ENCODE peak calls at places on chromosomes 6 and 20, in eight cellular contexts. Q is endodermal cell; X is left lung; K is sigmoid colon; Y is brain microvascular endothelial cell; D is tibial nerve; U is CD4-positive, alpha-beta T cell; O is ascending aorta. A is an unnamed sample.

GRCh38 chr6:37004044-37004984 is 1.1 kb upstream of the FGD2 start:
- DNase-seq in Q (peak; percentile 22), X (no peak), K (no peak), Y (no peak), D (no peak), U (no peak), O (no peak), A (no peak)

GRCh38 chr6:125558907-125559306 is 190.5 kb upstream of the HEY2 start:
- DNase-seq in Q (peak; percentile 51), X (no peak), K (no peak), Y (no peak), D (no peak), U (no peak), O (no peak), A (no peak)

GRCh38 chr6:147117580-147117979 is 86.6 kb upstream of the STXBP5 start:
- DNase-seq in Q (no peak), X (no peak), K (no peak), Y (peak; percentile 9), D (no peak), U (no peak), O (no peak), A (no peak)

GRCh38 chr6:49906511-49906910 is 40.2 kb upstream of the CRISP1 start:
- DNase-seq in Q (no peak), X (no peak), K (no peak), Y (no peak), D (no peak), U (no peak), O (no peak), A (no peak)

GRCh38 chr6:41470341-41471063 is 75.7 kb upstream of the FOXP4 start:
- DNase-seq in Q (peak; percentile 84), X (peak; percentile 87), K (peak; percentile 80), Y (peak; percentile 51), D (peak; percentile 45), U (no peak), O (no peak), A (no peak)

GRCh38 chr6:11042750-11043551 is 1.2 kb downstream of the ELOVL2 start:
- DNase-seq in Q (no peak), X (no peak), K (no peak), Y (no peak), D (no peak), U (no peak), O (no peak), A (no peak)

GRCh38 chr6:118618676-118619377 is 32.6 kb downstream of the CEP85L start:
- DNase-seq in Q (peak; percentile 90), X (no peak), K (peak; percentile 69), Y (peak; percentile 40), D (peak; percentile 45), U (peak; percentile 64), O (no peak), A (peak; percentile 33)

GRCh38 chr20:19777311-19777710 is 19.3 kb downstream of the RIN2 start:
- DNase-seq in Q (no peak), X (no peak), K (no peak), Y (no peak), D (no peak), U (no peak), O (no peak), A (no peak)

GRCh38 chr6:75024796-75025195 is 181.1 kb downstream of the COL12A1 start:
- DNase-seq in Q (no peak), X (no peak), K (no peak), Y (no peak), D (no peak), U (no peak), O (no peak), A (no peak)

GRCh38 chr6:25337004-25337403 is 57.8 kb downstream of the CARMIL1 start:
- DNase-seq in Q (no peak), X (no peak), K (no peak), Y (no peak), D (no peak), U (no peak), O (no peak), A (no peak)

GRCh38 chr20:24136659-24137246 is 148.2 kb upstream of the GGTLC1 start:
- DNase-seq in Q (no peak), X (no peak), K (peak; percentile 41), Y (no peak), D (no peak), U (no peak), O (no peak), A (peak; percentile 62)

GRCh38 chr20:33679758-33680485 is 5.7 kb upstream of the NECAB3 start:
- DNase-seq in Q (no peak), X (no peak), K (no peak), Y (no peak), D (no peak), U (no peak), O (no peak), A (no peak)
- H3K27ac ChIP-seq in Q (no peak overlapping the region), X (no peak overlapping the region), K (no peak overlapping the region), Y (no peak overlapping the region), D (no peak overlapping the region), U (no peak overlapping the region), O (peak overlapping the region; percentile 46), A (no peak overlapping the region)

GRCh38 chr6:16769986-16770376 is 8.7 kb upstream of the ATXN1 start:
- DNase-seq in Q (no peak), X (no peak), K (no peak), Y (peak; percentile 87), D (no peak), U (no peak), O (no peak), A (no peak)

GRCh38 chr6:16766836-16767745 is 5.8 kb upstream of the ATXN1 start:
- DNase-seq in Q (no peak), X (no peak), K (no peak), Y (peak; percentile 80), D (no peak), U (no peak), O (no peak), A (no peak)

GRCh38 chr6:16770701-16771569 is 9.7 kb upstream of the ATXN1 start:
- DNase-seq in Q (peak; percentile 92), X (peak; percentile 97), K (peak; percentile 92), Y (peak; percentile 79), D (peak; percentile 52), U (peak; percentile 65), O (peak; percentile 22), A (peak; percentile 69)

GRCh38 chr6:16767765-16768514 is 6.7 kb upstream of the ATXN1 start:
- DNase-seq in Q (no peak), X (no peak), K (no peak), Y (no peak), D (no peak), U (no peak), O (no peak), A (no peak)

DNA sequence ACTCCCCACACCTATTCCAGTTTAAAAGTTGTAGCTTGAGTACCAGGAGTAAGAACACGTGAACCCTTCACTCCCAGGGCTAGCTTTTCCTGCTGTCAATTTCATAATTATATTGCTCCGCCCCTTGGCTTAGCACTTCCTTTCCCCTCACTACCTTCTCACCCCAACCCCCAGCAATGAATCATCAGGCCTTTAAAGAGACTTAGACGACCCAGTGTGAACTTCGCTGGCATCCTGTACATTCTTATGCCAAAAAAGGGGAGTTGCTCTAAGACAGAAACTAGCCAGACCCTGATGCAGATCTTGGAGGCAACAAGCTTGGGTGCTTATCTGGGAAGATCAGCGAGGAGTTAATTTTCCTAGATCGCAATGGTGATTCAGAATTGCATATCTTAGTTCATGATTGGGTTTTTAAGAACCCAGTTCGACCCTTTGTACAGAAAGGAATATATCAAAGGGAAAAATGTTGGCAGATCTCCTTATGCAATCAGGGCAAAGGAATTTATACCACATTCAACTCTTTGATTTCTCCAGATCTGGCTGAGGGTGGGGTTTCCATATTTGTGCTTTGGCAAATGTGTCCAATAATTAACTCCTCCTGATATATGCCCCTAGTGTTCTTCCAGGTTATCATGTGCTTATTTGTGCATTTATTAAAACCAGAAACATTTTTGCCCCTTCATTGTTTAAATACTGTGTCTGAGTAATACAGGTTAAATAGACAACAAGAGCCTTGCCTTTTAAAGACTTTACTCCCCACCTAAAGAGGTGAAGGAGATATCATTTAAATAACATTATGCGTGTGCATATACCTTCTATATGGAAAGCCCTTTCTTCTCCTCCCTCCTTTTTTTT is 8.1 kb upstream of the ATXN1 start:
- DNase-seq in Q (peak; percentile 54), X (no peak), K (peak; percentile 68), Y (peak; percentile 96), D (no peak), U (peak; percentile 48), O (peak; percentile 41), A (peak; percentile 86)
- H3K27ac ChIP-seq in Q (no peak overlapping the region), X (peak overlapping the region; percentile 71), K (peak overlapping the region; percentile 75), Y (peak overlapping the region; percentile 95), D (peak overlapping the region; percentile 46), U (no peak overlapping the region), O (peak overlapping the region; percentile 32), A (no peak overlapping the region)

DNA sequence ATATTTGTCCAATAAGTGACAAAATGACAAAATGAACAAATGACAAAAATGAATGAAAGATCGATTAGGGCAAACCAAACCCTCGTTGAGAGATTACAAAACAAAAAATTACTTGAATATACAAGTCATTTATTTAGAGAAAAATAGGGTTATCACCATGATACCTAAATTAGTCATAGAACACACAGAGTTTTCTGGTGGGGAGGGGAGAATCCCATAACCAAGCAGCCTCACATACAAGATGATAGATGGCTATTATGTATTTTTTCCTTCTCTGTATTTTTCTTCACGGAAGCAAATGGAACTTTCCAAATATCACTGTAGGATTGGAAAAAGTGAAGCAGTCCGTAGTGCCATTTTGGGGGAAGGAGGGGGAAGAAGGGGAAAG is 28.5 kb upstream of the BMP6 start:
- DNase-seq in Q (no peak), X (no peak), K (no peak), Y (peak; percentile 34), D (no peak), U (no peak), O (no peak), A (no peak)
- H3K27ac ChIP-seq in Q (no peak overlapping the region), X (peak overlapping the region; percentile 90), K (no peak overlapping the region), Y (peak overlapping the region; percentile 83), D (peak overlapping the region; percentile 41), U (no peak overlapping the region), O (peak overlapping the region; percentile 61), A (peak overlapping the region; percentile 74)

DNA sequence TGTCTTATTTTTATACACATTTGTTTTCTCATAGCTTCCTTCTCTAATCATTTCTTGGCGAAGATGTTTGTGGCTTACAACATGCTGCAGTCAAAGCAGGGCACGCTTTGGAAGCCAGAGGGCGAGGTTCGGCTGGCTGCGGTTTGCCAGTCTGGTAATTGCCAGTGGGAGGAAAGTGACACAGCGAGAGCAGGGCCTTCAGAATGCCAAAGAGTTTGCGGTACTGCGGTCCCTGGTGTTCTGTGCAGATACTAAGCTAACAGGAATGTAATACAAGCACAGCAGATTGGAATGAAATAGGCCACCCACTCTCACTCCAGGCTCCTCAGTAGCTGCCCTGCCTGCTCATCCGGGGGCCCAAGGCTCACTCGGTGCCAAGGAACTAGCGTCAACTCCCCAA is 58.7 kb upstream of the TGM3 start:
- DNase-seq in Q (peak; percentile 52), X (no peak), K (no peak), Y (peak; percentile 97), D (peak; percentile 43), U (no peak), O (no peak), A (no peak)
- H3K27ac ChIP-seq in Q (no peak overlapping the region), X (no peak overlapping the region), K (no peak overlapping the region), Y (no peak overlapping the region), D (peak overlapping the region; percentile 57), U (no peak overlapping the region), O (no peak overlapping the region), A (no peak overlapping the region)

GRCh38 chr20:63519765-63520593 is 586 bp upstream of the PPDPF start:
- DNase-seq in Q (peak; percentile 93), X (peak; percentile 88), K (no peak), Y (no peak), D (no peak), U (peak; percentile 46), O (no peak), A (no peak)
- H3K27ac ChIP-seq in Q (peak overlapping the region; percentile 53), X (peak overlapping the region; percentile 86), K (peak overlapping the region; percentile 95), Y (no peak overlapping the region), D (peak overlapping the region; percentile 93), U (peak overlapping the region; percentile 35), O (peak overlapping the region; percentile 90), A (no peak overlapping the region)

A was measured in HL-60.